ENCODE peak calls at places on chromosomes 7 and 10, in five cellular contexts. B is HCT116, G is IMR-90, X is neural progenitor cell, C is K562. A is an unnamed sample.

GRCh38 chr7:149016876-149017275 is 11.4 kb downstream of the PDIA4 start:
- DNase-seq in B (no peak), G (no peak), X (no peak), C (no peak), A (no peak)

GRCh38 chr10:60877777-60878120 is 66.2 kb downstream of the RHOBTB1 start:
- DNase-seq in B (no peak), G (no peak), X (no peak), C (no peak), A (no peak)

GRCh38 chr10:24718031-24718855 is 5.4 kb downstream of the ARHGAP21 start:
- DNase-seq in B (no peak), G (peak), X (no peak), C (no peak), A (peak)

GRCh38 chr10:117138838-117139580 is 939 bp upstream of the VAX1 start:
- DNase-seq in B (no peak), G (no peak), X (peak), C (no peak), A (no peak)

GRCh38 chr10:70367195-70367796 is 15.1 kb downstream of the LRRC20 start:
- DNase-seq in B (no peak), G (peak), X (no peak), C (no peak), A (peak)

GRCh38 chr10:125878957-125879835 is 1.9 kb downstream of the DHX32 start:
- DNase-seq in B (peak), G (peak), X (no peak), C (no peak), A (peak)

GRCh38 chr7:135938563-135938962 is 38.6 kb downstream of the MTPN start:
- DNase-seq in B (no peak), G (no peak), X (no peak), C (no peak), A (no peak)

GRCh38 chr7:822692-823276 is 9.5 kb upstream of the SUN1 start:
- DNase-seq in B (no peak), G (no peak), X (peak), C (no peak), A (no peak)

GRCh38 chr7:55309040-55309991 is 55.8 kb upstream of the LANCL2 start:
- DNase-seq in B (no peak), G (no peak), X (no peak), C (no peak), A (peak)

GRCh38 chr7:47418910-47419309 is 163.0 kb downstream of the TNS3 start:
- DNase-seq in B (no peak), G (peak), X (no peak), C (no peak), A (peak)

GRCh38 chr10:2928219-2928840 is 139.0 kb upstream of the PFKP start:
- DNase-seq in B (peak), G (peak), X (peak), C (peak), A (no peak)

GRCh38 chr10:5525581-5526271 is 965 bp downstream of the CALML3 start:
- DNase-seq in B (no peak), G (no peak), X (no peak), C (no peak), A (no peak)

DNA sequence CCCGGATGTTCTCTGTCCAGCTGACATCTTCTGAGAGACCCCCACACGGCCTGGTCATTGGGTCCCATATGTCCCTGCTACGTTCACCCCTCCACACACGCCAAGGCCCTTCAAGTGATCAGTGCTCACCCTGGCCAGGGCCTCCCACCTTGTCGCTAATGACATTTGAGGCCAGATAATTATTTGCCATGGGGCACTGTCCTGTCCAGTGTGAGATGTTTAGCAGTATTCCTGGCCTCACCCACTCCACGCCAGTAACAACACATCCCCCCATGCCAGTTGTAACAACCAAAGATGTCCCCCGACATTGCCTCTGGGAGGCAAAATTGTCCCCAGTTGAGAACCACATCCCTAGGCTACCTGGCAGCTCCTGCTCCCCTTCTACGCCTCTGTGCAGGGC is 49.9 kb upstream of the NANOS1 start:
- DNase-seq in B (no peak), G (no peak), X (no peak), C (no peak), A (no peak)
- H3K4me2 ChIP-seq in B (no peak), G (no peak), X (no peak), C (no peak), A (no peak)

GRCh38 chr10:131857156-131858117 is 43.4 kb upstream of the PPP2R2D start:
- DNase-seq in B (no peak), G (no peak), X (no peak), C (no peak), A (no peak)

GRCh38 chr10:131860806-131861440 is 39.9 kb upstream of the PPP2R2D start:
- DNase-seq in B (no peak), G (no peak), X (no peak), C (no peak), A (no peak)

GRCh38 chr10:131858118-131858515 is 42.7 kb upstream of the PPP2R2D start:
- DNase-seq in B (no peak), G (no peak), X (no peak), C (no peak), A (no peak)

GRCh38 chr10:131859341-131860020 is 41.3 kb upstream of the PPP2R2D start:
- DNase-seq in B (no peak), G (no peak), X (no peak), C (no peak), A (no peak)

GRCh38 chr10:131858583-131859340 is 42.0 kb upstream of the PPP2R2D start:
- DNase-seq in B (no peak), G (no peak), X (no peak), C (no peak), A (no peak)
- TF ChIP-seq CTCF in B (no peak), G (no peak), X (peak), C (no peak), A (no peak)

GRCh38 chr7:27145884-27146401 is 1.6 kb downstream of the HOXA6 start:
- DNase-seq in B (no peak), G (no peak), X (no peak), C (no peak), A (no peak)

GRCh38 chr7:27143950-27144798 is 693 bp upstream of the HOXA5 start:
- DNase-seq in B (no peak), G (peak), X (no peak), C (no peak), A (no peak)

GRCh38 chr7:27144799-27145166 is 1.3 kb upstream of the HOXA5 start:
- DNase-seq in B (no peak), G (no peak), X (no peak), C (no peak), A (no peak)

GRCh38 chr7:27146491-27147210 is 923 bp downstream of the HOXA6 start:
- DNase-seq in B (no peak), G (no peak), X (no peak), C (no peak), A (no peak)

DNA sequence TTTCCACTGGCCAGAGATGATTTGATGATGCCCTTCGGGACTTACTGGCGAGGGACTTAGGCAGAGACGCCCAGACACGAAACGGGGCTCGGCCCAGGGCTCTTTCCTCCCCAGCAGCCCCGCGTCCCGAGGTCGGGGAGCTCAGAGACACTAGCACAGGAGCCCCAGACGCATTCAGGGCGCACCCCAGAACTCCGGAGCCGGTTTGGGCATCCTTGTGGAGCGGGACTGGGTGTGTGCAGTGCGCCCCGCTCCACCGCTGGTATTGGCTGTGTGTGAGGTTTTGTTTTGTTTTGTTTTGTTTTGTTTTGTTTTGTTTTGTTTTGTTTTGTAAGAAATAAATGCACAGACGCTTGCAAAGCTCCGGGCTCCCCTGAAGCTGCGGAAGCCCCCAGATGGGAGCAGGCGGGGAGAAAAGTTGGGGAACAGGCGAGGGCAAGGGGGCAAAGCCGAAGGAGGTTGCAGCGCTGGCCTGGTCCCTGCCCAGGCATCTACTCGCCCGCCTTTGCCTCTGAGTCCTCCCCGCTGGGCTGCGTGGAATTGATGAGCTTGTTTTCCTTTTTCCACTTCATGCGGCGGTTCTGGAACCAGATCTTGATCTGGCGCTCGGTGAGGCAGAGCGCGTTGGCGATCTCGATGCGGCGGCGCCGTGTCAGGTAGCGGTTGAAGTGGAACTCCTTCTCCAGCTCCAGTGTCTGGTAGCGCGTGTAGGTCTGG is 1.8 kb upstream of the HOXA5 start:
- DNase-seq in B (no peak), G (no peak), X (no peak), C (no peak), A (no peak)
- H2AFZ ChIP-seq in B (no peak), G (peak), X (no peak), C (no peak), A (no peak)

GRCh38 chr7:7972927-7973594 is 4.5 kb downstream of the GLCCI1 start:
- DNase-seq in B (no peak), G (no peak), X (no peak), C (no peak), A (no peak)
- H3K4me2 ChIP-seq in B (no peak), G (no peak), X (peak), C (no peak), A (peak)

GRCh38 chr7:73810991-73811360 is 19.8 kb upstream of the CLDN4 start:
- DNase-seq in B (no peak), G (no peak), X (peak), C (no peak), A (no peak)
- TF ChIP-seq CTCF in B (no peak), G (no peak), X (no peak), C (no peak), A (no peak)

A was measured in astrocyte.